ENCODE peak calls at places on chromosomes 12 and 14, in five cellular contexts. Z is colonic mucosa, V is iPS DF 6.9, Q is upper lobe of right lung, W is fibroblast of pulmonary artery. A is an unnamed sample.

GRCh38 chr14:73784065-73784987 is 67.3 kb upstream of the PTGR2 start:
- DNase-seq in Z (no peak), V (no peak), Q (no peak), W (peak), A (peak)

GRCh38 chr12:45543887-45544286 is 185.6 kb upstream of the ARID2 start:
- DNase-seq in Z (peak), V (peak), Q (no peak), W (peak), A (peak)

GRCh38 chr12:22494319-22494718 is 50.0 kb downstream of the C2CD5 start:
- DNase-seq in Z (no peak), V (no peak), Q (no peak), W (no peak), A (no peak)

GRCh38 chr14:105060751-105061427 is 4.3 kb downstream of the GPR132 start:
- DNase-seq in Z (no peak), V (no peak), Q (peak), W (no peak), A (peak)

GRCh38 chr14:104883681-104884361 is 18.8 kb downstream of the CEP170B start:
- DNase-seq in Z (no peak), V (no peak), Q (no peak), W (no peak), A (no peak)

GRCh38 chr12:6872073-6873048 is 742 bp downstream of the SPSB2 start:
- DNase-seq in Z (peak), V (no peak), Q (peak), W (peak), A (peak)

GRCh38 chr14:80538633-80539375 is 327.5 kb upstream of the DIO2 start:
- DNase-seq in Z (no peak), V (no peak), Q (no peak), W (no peak), A (no peak)

GRCh38 chr12:18888062-18888461 is 150.1 kb downstream of the CAPZA3 start:
- DNase-seq in Z (no peak), V (no peak), Q (no peak), W (no peak), A (no peak)

GRCh38 chr14:36944307-36945010 is 227.9 kb downstream of the SLC25A21 start:
- DNase-seq in Z (no peak), V (no peak), Q (no peak), W (no peak), A (peak)

GRCh38 chr12:132182711-132183365 is 38.6 kb downstream of the NOC4L start:
- DNase-seq in Z (no peak), V (no peak), Q (no peak), W (no peak), A (no peak)

GRCh38 chr14:101501341-101501740 is 60.0 kb upstream of the DIO3 start:
- DNase-seq in Z (no peak), V (no peak), Q (peak), W (no peak), A (no peak)

GRCh38 chr14:103501921-103502669 is 20.5 kb downstream of the CKB start:
- DNase-seq in Z (no peak), V (no peak), Q (no peak), W (no peak), A (no peak)

GRCh38 chr12:65822732-65823480 is 1.4 kb upstream of the HMGA2 start:
- DNase-seq in Z (peak), V (no peak), Q (no peak), W (peak), A (peak)

GRCh38 chr12:111204684-111205305 is 164.1 kb downstream of the PHETA1 start:
- DNase-seq in Z (no peak), V (no peak), Q (no peak), W (no peak), A (no peak)

DNA sequence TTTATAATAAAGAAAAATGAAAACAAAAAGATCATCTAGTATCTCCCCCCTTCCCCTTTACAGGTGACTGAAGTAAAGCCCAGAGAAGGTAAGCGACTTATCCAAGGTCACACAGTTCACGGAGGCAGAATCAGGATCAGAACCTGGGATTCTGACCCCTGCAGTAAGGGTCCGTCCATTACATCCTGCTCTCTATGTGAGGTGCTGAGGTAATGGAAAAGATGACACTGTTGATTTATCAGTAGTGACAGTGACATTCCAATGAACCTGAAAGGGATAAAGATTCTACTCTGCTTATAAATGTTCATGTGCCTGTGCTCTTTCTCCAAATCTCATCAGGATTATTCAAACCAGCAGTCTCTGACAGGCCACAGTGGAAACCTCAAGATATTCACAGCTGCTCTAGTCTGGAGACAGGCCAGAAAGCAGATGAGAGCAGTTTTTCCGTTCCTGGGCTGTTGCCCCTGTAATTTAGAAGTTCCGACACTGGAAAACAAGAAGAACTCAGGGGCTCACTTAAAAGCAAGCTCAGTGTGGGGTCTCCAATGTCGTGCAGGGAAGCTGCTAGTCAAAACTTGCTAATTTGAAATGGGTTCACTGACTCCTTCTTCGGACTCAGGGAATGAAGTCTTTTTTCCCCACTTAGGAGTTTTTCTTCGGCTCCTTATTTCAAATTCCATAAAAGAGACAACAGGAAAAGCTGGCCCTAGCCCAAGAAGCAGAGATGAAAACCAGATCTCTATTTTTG is 131.7 kb upstream of the EEA1 start:
- DNase-seq in Z (no peak), V (no peak), Q (no peak), W (peak), A (peak)
- H3K4me3 ChIP-seq in Z (no peak), V (no peak), Q (no peak), W (no peak), A (peak)

GRCh38 chr12:53975816-53976152 is 1.0 kb upstream of the HOTAIR start:
- DNase-seq in Z (no peak), V (no peak), Q (no peak), W (no peak), A (no peak)
- H3K4me3 ChIP-seq in Z (no peak), V (no peak), Q (no peak), W (no peak), A (peak)

DNA sequence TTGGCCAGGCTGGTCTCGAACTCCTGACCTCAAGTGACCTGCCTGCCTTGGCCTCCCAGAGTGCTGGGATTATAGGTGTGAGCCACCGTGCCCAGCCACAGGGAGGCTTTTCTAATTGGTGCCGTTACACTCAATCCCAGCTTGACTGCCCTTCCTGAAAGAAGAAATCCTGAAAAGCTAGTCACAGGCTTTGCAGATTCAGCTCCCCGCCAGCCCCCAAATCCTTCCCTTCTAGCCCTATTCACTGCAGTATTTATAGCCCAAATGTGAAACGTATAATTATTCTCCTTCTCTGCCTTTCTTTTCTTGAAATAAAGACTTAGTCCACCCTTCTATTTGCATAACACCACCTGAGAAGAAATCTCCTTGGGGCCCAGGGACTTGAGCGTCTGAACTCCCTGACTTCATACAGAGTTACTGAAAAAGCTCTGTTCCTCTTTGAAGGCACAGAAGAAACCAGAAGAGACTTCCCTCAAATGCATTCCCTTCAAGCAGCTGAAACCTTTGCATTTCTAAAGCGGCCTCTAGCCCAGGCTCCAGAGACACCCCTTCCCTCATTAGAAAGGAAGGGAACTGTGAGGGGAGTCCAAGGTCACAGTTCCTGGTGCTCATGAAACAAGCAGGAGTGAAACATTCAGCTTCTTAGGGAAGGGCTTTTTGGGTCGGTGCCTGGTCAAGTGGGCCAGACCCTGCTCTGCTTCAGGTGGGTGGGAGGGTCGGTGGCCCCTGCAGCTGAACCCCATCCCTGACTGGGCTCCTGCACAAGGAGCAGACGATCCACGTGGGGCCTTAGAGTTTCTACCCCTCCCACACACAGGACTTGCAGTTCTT is 42.3 kb upstream of the BATF start:
- DNase-seq in Z (no peak), V (peak), Q (no peak), W (no peak), A (no peak)
- H3K4me3 ChIP-seq in Z (no peak), V (no peak), Q (no peak), W (no peak), A (no peak)

DNA sequence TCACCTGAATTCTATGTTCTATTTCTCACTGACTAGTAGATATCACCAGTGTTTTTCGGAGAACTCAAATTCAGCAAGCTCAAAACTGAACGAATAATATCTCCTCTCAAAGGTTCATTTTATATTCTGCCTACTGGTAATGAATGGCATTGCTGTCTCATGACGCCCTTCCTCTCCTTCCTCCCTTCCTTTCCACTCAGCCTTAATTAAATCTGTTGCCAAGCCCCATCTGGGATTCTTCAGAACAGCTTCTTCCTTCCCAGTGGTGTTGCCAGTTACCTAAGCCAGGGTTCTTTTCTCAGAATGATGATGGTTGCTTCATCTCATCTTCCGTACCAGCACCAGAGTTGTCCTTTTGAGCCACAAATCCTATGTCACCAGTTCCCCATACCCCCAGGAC is 143.2 kb downstream of the SYNE2 start:
- DNase-seq in Z (no peak), V (no peak), Q (no peak), W (no peak), A (peak)
- H3K4me3 ChIP-seq in Z (no peak), V (no peak), Q (no peak), W (no peak), A (no peak)

DNA sequence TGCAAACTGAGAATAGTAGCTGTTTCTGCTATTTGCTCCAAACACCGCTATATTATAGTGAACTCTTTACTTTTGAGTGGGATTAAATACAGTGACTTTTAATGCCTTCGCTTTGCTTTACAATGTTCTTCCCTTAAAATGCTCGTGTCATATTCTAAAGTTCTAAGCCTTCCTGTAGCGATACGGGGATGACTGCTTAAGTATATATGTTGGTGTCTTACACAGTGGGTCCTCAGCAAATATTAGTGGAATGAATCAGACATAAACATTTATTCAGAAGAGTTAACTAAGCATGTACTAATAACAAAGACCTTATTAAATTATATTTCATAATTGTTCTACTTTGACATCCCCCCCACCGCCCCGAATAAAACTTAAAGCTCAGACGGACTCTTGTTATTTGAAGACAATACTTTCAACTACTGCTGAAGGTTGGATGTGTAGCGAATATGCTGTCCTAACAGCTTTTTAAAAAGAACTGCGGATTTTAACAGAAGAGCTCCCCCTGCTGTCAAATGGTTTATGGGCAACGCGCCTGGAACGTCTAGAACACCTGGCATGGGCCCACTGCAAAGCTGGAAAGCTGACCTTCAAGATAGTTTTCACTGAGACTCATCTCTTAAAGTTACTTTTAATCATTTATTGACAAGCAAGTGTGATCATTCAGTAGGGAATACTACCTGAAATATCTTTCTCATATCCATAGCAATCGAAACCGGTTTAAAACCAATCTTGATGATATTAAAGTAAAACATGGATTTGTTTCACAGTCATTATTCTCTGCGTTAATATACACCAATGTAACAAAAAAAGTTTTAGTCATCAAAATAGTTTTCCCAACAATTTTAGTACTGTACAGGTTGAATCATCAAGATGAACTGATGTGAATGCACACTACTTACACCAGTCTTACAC is 136.7 kb upstream of the KRAS start:
- DNase-seq in Z (peak), V (peak), Q (peak), W (peak), A (peak)
- H3K4me3 ChIP-seq in Z (peak), V (no peak), Q (peak), W (peak), A (peak)

A was measured in foreskin fibroblast.